ENCODE peak calls at places on chromosomes 12 and 14, in seven cellular contexts. One of them, this sample, is unnamed.

GRCh38 chr12:95705143-95705542 is 85.4 kb downstream of the NTN4 start:
- DNase-seq in foreskin fibroblast: no peak
- DNase-seq in CD4-positive, alpha-beta T cell: no peak
- DNase-seq in epithelial cell of esophagus: no peak
- DNase-seq in uterus: no peak
- DNase-seq in bronchial epithelial cell: no peak
- DNase-seq in astrocyte of the spinal cord: no peak
- DNase-seq in this sample: no peak

GRCh38 chr12:26246483-26247164 is 51.3 kb downstream of the SSPN start:
- DNase-seq in epithelial cell of esophagus: peak
- DNase-seq in astrocyte of the spinal cord: no peak
- DNase-seq in uterus: no peak
- DNase-seq in bronchial epithelial cell: peak
- DNase-seq in CD4-positive, alpha-beta T cell: no peak
- DNase-seq in foreskin fibroblast: no peak
- DNase-seq in this sample: no peak

GRCh38 chr14:81366259-81366658 is 33.9 kb downstream of the STON2 start:
- DNase-seq in uterus: no peak
- DNase-seq in bronchial epithelial cell: peak
- DNase-seq in CD4-positive, alpha-beta T cell: no peak
- DNase-seq in astrocyte of the spinal cord: peak
- DNase-seq in foreskin fibroblast: peak
- DNase-seq in epithelial cell of esophagus: peak
- DNase-seq in this sample: no peak

GRCh38 chr12:46205293-46205692 is 63.5 kb downstream of the SLC38A1 start:
- DNase-seq in bronchial epithelial cell: no peak
- DNase-seq in foreskin fibroblast: no peak
- DNase-seq in epithelial cell of esophagus: no peak
- DNase-seq in CD4-positive, alpha-beta T cell: no peak
- DNase-seq in astrocyte of the spinal cord: no peak
- DNase-seq in uterus: no peak
- DNase-seq in this sample: no peak

GRCh38 chr14:75800792-75801191 is 139.7 kb downstream of the TTLL5 start:
- DNase-seq in uterus: no peak
- DNase-seq in bronchial epithelial cell: no peak
- DNase-seq in CD4-positive, alpha-beta T cell: no peak
- DNase-seq in astrocyte of the spinal cord: no peak
- DNase-seq in epithelial cell of esophagus: peak
- DNase-seq in foreskin fibroblast: no peak
- DNase-seq in this sample: no peak

GRCh38 chr14:104665663-104666522 is 23.5 kb upstream of the INF2 start:
- DNase-seq in CD4-positive, alpha-beta T cell: peak
- DNase-seq in uterus: no peak
- DNase-seq in epithelial cell of esophagus: peak
- DNase-seq in foreskin fibroblast: no peak
- DNase-seq in bronchial epithelial cell: peak
- DNase-seq in astrocyte of the spinal cord: no peak
- DNase-seq in this sample: no peak

GRCh38 chr12:58711968-58712367 is 208.3 kb downstream of the LRIG3 start:
- DNase-seq in uterus: no peak
- DNase-seq in astrocyte of the spinal cord: peak
- DNase-seq in foreskin fibroblast: peak
- DNase-seq in epithelial cell of esophagus: no peak
- DNase-seq in bronchial epithelial cell: no peak
- DNase-seq in CD4-positive, alpha-beta T cell: no peak
- DNase-seq in this sample: peak

GRCh38 chr12:49428652-49429549 is 61.6 kb downstream of the SPATS2 start:
- DNase-seq in bronchial epithelial cell: peak
- DNase-seq in astrocyte of the spinal cord: peak
- DNase-seq in CD4-positive, alpha-beta T cell: no peak
- DNase-seq in uterus: peak
- DNase-seq in epithelial cell of esophagus: peak
- DNase-seq in foreskin fibroblast: peak
- DNase-seq in this sample: peak

GRCh38 chr12:115623764-115624334 is 653.6 kb downstream of the MED13L start:
- DNase-seq in foreskin fibroblast: no peak
- DNase-seq in bronchial epithelial cell: no peak
- DNase-seq in epithelial cell of esophagus: no peak
- DNase-seq in astrocyte of the spinal cord: no peak
- DNase-seq in CD4-positive, alpha-beta T cell: no peak
- DNase-seq in uterus: no peak
- DNase-seq in this sample: no peak

GRCh38 chr12:10366875-10367274 is 23.0 kb downstream of the KLRK1 start:
- DNase-seq in epithelial cell of esophagus: peak
- DNase-seq in foreskin fibroblast: peak
- DNase-seq in CD4-positive, alpha-beta T cell: no peak
- DNase-seq in astrocyte of the spinal cord: peak
- DNase-seq in uterus: no peak
- DNase-seq in bronchial epithelial cell: peak
- DNase-seq in this sample: peak

GRCh38 chr12:127280393-127281275 is 986.3 kb upstream of the TMEM132C start:
- DNase-seq in epithelial cell of esophagus: peak
- DNase-seq in uterus: no peak
- DNase-seq in bronchial epithelial cell: no peak
- DNase-seq in astrocyte of the spinal cord: no peak
- DNase-seq in foreskin fibroblast: peak
- DNase-seq in CD4-positive, alpha-beta T cell: peak
- DNase-seq in this sample: no peak

GRCh38 chr12:103958621-103959020 is 7.1 kb upstream of the TDG start:
- DNase-seq in uterus: no peak
- DNase-seq in astrocyte of the spinal cord: no peak
- DNase-seq in epithelial cell of esophagus: no peak
- DNase-seq in CD4-positive, alpha-beta T cell: no peak
- DNase-seq in foreskin fibroblast: peak
- DNase-seq in bronchial epithelial cell: no peak
- DNase-seq in this sample: no peak

GRCh38 chr14:73725116-73726024 is 11.2 kb upstream of the PNMA1 start:
- DNase-seq in astrocyte of the spinal cord: peak
- DNase-seq in CD4-positive, alpha-beta T cell: no peak
- DNase-seq in bronchial epithelial cell: no peak
- DNase-seq in foreskin fibroblast: peak
- DNase-seq in uterus: no peak
- DNase-seq in epithelial cell of esophagus: no peak
- DNase-seq in this sample: peak

GRCh38 chr12:63362801-63363200 is 211.8 kb upstream of the AVPR1A start:
- DNase-seq in epithelial cell of esophagus: peak
- DNase-seq in bronchial epithelial cell: peak
- DNase-seq in uterus: no peak
- DNase-seq in astrocyte of the spinal cord: peak
- DNase-seq in CD4-positive, alpha-beta T cell: no peak
- DNase-seq in foreskin fibroblast: peak
- DNase-seq in this sample: peak

GRCh38 chr12:55637467-55637866 is 775 bp downstream of the OR10P1 start:
- DNase-seq in astrocyte of the spinal cord: no peak
- DNase-seq in uterus: no peak
- DNase-seq in bronchial epithelial cell: no peak
- DNase-seq in CD4-positive, alpha-beta T cell: no peak
- DNase-seq in epithelial cell of esophagus: no peak
- DNase-seq in foreskin fibroblast: no peak
- DNase-seq in this sample: no peak

GRCh38 chr12:15648564-15648963 is 140.6 kb downstream of the EPS8 start:
- DNase-seq in CD4-positive, alpha-beta T cell: no peak
- DNase-seq in foreskin fibroblast: no peak
- DNase-seq in astrocyte of the spinal cord: peak
- DNase-seq in bronchial epithelial cell: no peak
- DNase-seq in uterus: no peak
- DNase-seq in epithelial cell of esophagus: peak
- DNase-seq in this sample: no peak

GRCh38 chr12:128796439-128797118 is 27.2 kb downstream of the SLC15A4 start:
- DNase-seq in uterus: no peak
- DNase-seq in astrocyte of the spinal cord: no peak
- DNase-seq in foreskin fibroblast: no peak
- DNase-seq in bronchial epithelial cell: no peak
- DNase-seq in CD4-positive, alpha-beta T cell: no peak
- DNase-seq in epithelial cell of esophagus: no peak
- DNase-seq in this sample: no peak

GRCh38 chr12:128797119-128798118 is 26.3 kb downstream of the SLC15A4 start:
- DNase-seq in uterus: no peak
- DNase-seq in CD4-positive, alpha-beta T cell: no peak
- DNase-seq in bronchial epithelial cell: no peak
- DNase-seq in epithelial cell of esophagus: peak
- DNase-seq in astrocyte of the spinal cord: peak
- DNase-seq in foreskin fibroblast: peak
- DNase-seq in this sample: no peak

GRCh38 chr12:128795530-128796361 is 28.0 kb downstream of the SLC15A4 start:
- DNase-seq in foreskin fibroblast: no peak
- DNase-seq in epithelial cell of esophagus: no peak
- DNase-seq in uterus: no peak
- DNase-seq in CD4-positive, alpha-beta T cell: no peak
- DNase-seq in bronchial epithelial cell: no peak
- DNase-seq in astrocyte of the spinal cord: no peak
- DNase-seq in this sample: no peak

GRCh38 chr12:128800606-128801005 is 23.2 kb downstream of the SLC15A4 start:
- DNase-seq in uterus: no peak
- DNase-seq in bronchial epithelial cell: no peak
- DNase-seq in CD4-positive, alpha-beta T cell: no peak
- DNase-seq in foreskin fibroblast: no peak
- DNase-seq in epithelial cell of esophagus: no peak
- DNase-seq in astrocyte of the spinal cord: no peak
- DNase-seq in this sample: no peak

GRCh38 chr12:128798543-128799341 is 25.0 kb downstream of the SLC15A4 start:
- DNase-seq in epithelial cell of esophagus: no peak
- DNase-seq in foreskin fibroblast: peak
- DNase-seq in astrocyte of the spinal cord: no peak
- DNase-seq in bronchial epithelial cell: no peak
- DNase-seq in uterus: no peak
- DNase-seq in CD4-positive, alpha-beta T cell: no peak
- DNase-seq in this sample: no peak
- TF ChIP-seq CTCF in epithelial cell of esophagus: no peak
- TF ChIP-seq CTCF in foreskin fibroblast: peak
- TF ChIP-seq CTCF in astrocyte of the spinal cord: no peak
- TF ChIP-seq CTCF in bronchial epithelial cell: no peak
- TF ChIP-seq CTCF in uterus: no peak
- TF ChIP-seq CTCF in CD4-positive, alpha-beta T cell: no peak
- TF ChIP-seq CTCF in this sample: no peak

GRCh38 chr14:21990116-21990515 is 316.5 kb upstream of the OR4E1 start:
- DNase-seq in epithelial cell of esophagus: no peak
- DNase-seq in bronchial epithelial cell: peak
- DNase-seq in uterus: no peak
- DNase-seq in foreskin fibroblast: no peak
- DNase-seq in CD4-positive, alpha-beta T cell: no peak
- DNase-seq in astrocyte of the spinal cord: no peak
- DNase-seq in this sample: no peak
- TF ChIP-seq CTCF in epithelial cell of esophagus: peak
- TF ChIP-seq CTCF in bronchial epithelial cell: peak
- TF ChIP-seq CTCF in uterus: peak
- TF ChIP-seq CTCF in foreskin fibroblast: no peak
- TF ChIP-seq CTCF in CD4-positive, alpha-beta T cell: peak
- TF ChIP-seq CTCF in astrocyte of the spinal cord: peak
- TF ChIP-seq CTCF in this sample: peak

DNA sequence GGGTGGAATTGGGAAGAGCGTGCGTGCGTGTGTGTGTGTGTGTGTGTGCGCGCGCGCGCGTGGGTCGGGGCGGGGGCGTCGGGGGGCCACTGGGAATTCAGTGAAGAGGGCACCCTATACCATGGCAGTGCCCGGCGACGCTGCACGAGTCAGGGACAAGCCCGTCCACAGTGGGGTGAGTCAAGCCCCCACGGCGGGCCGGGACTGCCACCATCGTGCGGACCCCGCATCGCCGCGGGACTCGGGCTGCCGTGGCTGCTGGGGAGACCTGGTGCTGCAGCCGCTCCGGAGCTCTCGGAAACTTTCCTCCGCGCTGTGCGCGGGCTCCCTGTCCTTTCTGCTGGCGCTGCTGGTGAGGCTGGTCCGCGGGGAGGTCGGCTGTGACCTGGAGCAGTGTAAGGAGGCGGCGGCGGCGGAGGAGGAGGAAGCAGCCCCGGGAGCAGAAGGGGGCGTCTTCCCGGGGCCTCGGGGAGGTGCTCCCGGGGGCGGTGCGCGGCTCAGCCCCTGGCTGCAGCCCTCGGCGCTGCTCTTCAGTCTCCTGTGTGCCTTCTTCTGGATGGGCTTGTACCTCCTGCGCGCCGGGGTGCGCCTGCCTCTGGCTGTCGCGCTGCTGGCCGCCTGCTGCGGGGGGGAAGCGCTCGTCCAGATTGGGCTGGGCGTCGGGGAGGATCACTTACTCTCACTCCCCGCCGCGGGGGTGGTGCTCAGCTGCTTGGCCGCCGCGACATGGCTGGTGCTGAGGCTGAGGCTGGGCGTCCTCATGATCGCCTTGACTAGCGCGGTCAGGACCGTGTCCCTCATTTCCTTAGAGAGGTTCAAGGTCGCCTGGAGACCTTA is 1.0 kb downstream of the PDE3A start:
- DNase-seq in foreskin fibroblast: peak
- DNase-seq in astrocyte of the spinal cord: peak
- DNase-seq in CD4-positive, alpha-beta T cell: no peak
- DNase-seq in bronchial epithelial cell: no peak
- DNase-seq in epithelial cell of esophagus: peak
- DNase-seq in uterus: peak
- DNase-seq in this sample: peak
- TF ChIP-seq CTCF in foreskin fibroblast: no peak
- TF ChIP-seq CTCF in astrocyte of the spinal cord: peak
- TF ChIP-seq CTCF in CD4-positive, alpha-beta T cell: no peak
- TF ChIP-seq CTCF in bronchial epithelial cell: no peak
- TF ChIP-seq CTCF in epithelial cell of esophagus: no peak
- TF ChIP-seq CTCF in uterus: peak
- TF ChIP-seq CTCF in this sample: no peak

GRCh38 chr12:67069451-67070306 is 199.5 kb upstream of the CAND1 start:
- DNase-seq in epithelial cell of esophagus: peak
- DNase-seq in bronchial epithelial cell: peak
- DNase-seq in astrocyte of the spinal cord: peak
- DNase-seq in CD4-positive, alpha-beta T cell: peak
- DNase-seq in foreskin fibroblast: peak
- DNase-seq in uterus: no peak
- DNase-seq in this sample: no peak

GRCh38 chr12:67067453-67068203 is 201.5 kb upstream of the CAND1 start:
- DNase-seq in astrocyte of the spinal cord: no peak
- DNase-seq in foreskin fibroblast: no peak
- DNase-seq in bronchial epithelial cell: peak
- DNase-seq in epithelial cell of esophagus: peak
- DNase-seq in CD4-positive, alpha-beta T cell: no peak
- DNase-seq in uterus: no peak
- DNase-seq in this sample: no peak

GRCh38 chr12:67068773-67069450 is 200.2 kb upstream of the CAND1 start:
- DNase-seq in CD4-positive, alpha-beta T cell: peak
- DNase-seq in foreskin fibroblast: peak
- DNase-seq in uterus: peak
- DNase-seq in bronchial epithelial cell: peak
- DNase-seq in epithelial cell of esophagus: peak
- DNase-seq in astrocyte of the spinal cord: peak
- DNase-seq in this sample: peak

GRCh38 chr12:67070307-67070600 is 198.9 kb upstream of the CAND1 start:
- DNase-seq in CD4-positive, alpha-beta T cell: no peak
- DNase-seq in uterus: no peak
- DNase-seq in astrocyte of the spinal cord: no peak
- DNase-seq in foreskin fibroblast: peak
- DNase-seq in bronchial epithelial cell: no peak
- DNase-seq in epithelial cell of esophagus: no peak
- DNase-seq in this sample: no peak

DNA sequence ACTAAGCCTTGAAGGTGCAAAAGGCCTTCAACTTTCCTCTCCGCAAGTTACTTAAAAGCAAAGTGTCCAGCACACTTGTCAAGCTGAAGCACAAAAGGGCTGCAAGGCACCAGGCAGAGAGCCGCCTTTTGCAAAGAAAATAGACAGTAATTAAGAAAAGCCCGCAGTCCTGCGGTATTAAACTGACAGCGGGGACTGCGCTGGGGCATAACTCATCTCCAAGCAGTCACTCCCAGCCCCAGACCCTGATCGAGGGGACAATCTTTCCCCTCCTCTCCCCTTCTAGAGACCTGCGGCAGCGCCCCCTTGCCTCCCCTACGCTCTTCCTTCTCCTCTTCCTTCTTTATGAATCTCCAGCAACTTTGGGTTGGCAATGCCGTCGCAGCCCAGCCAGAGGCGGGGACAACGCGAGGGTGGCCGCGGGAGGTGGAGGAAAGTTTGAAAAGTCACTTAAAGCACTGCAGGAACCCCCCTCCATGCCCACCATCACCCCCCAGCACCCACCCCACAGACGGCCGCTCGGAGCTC is 200.9 kb upstream of the CAND1 start:
- DNase-seq in CD4-positive, alpha-beta T cell: no peak
- DNase-seq in epithelial cell of esophagus: peak
- DNase-seq in uterus: no peak
- DNase-seq in bronchial epithelial cell: no peak
- DNase-seq in foreskin fibroblast: peak
- DNase-seq in astrocyte of the spinal cord: no peak
- DNase-seq in this sample: no peak
- TF ChIP-seq CTCF in CD4-positive, alpha-beta T cell: no peak
- TF ChIP-seq CTCF in epithelial cell of esophagus: peak
- TF ChIP-seq CTCF in uterus: peak
- TF ChIP-seq CTCF in bronchial epithelial cell: no peak
- TF ChIP-seq CTCF in foreskin fibroblast: no peak
- TF ChIP-seq CTCF in astrocyte of the spinal cord: peak
- TF ChIP-seq CTCF in this sample: no peak